ENCODE peak calls at places on chromosomes 7 and 10, in five cellular contexts. One of them, this sample, is unnamed.
A peak's percentile ranks its signal among the peaks of the same experiment; 100 is the strongest.

GRCh38 chr10:131723601-131724530 is 176.9 kb upstream of the PPP2R2D start:
- DNase-seq in GM23248: no peak
- DNase-seq in NCI-H345: no peak
- DNase-seq in heart left ventricle: no peak
- DNase-seq in frontal cortex: no peak
- DNase-seq in this sample: peak; percentile 21

GRCh38 chr7:92678291-92678920 is 88.2 kb upstream of the FAM133B start:
- DNase-seq in GM23248: no peak
- DNase-seq in NCI-H345: peak; percentile 6
- DNase-seq in heart left ventricle: no peak
- DNase-seq in frontal cortex: no peak
- DNase-seq in this sample: no peak

GRCh38 chr7:123747620-123748141 is 1.1 kb downstream of the WASL start:
- DNase-seq in GM23248: peak; percentile 73
- DNase-seq in NCI-H345: peak; percentile 61
- DNase-seq in heart left ventricle: peak; percentile 61
- DNase-seq in frontal cortex: peak; percentile 31
- DNase-seq in this sample: peak; percentile 29

GRCh38 chr10:11447571-11447970 is 163.9 kb downstream of the USP6NL start:
- DNase-seq in GM23248: no peak
- DNase-seq in NCI-H345: no peak
- DNase-seq in heart left ventricle: no peak
- DNase-seq in frontal cortex: no peak
- DNase-seq in this sample: no peak

GRCh38 chr7:88312061-88312663 is 5.5 kb upstream of the STEAP4 start:
- DNase-seq in GM23248: peak; percentile 59
- DNase-seq in NCI-H345: no peak
- DNase-seq in heart left ventricle: peak; percentile 77
- DNase-seq in frontal cortex: no peak
- DNase-seq in this sample: peak; percentile 73

GRCh38 chr10:131147301-131147975 is 164.1 kb downstream of the TCERG1L start:
- DNase-seq in GM23248: no peak
- DNase-seq in NCI-H345: no peak
- DNase-seq in heart left ventricle: no peak
- DNase-seq in frontal cortex: no peak
- DNase-seq in this sample: no peak

GRCh38 chr7:157612664-157613561 is 276.1 kb downstream of the DNAJB6 start:
- DNase-seq in GM23248: no peak
- DNase-seq in NCI-H345: no peak
- DNase-seq in heart left ventricle: peak; percentile 57
- DNase-seq in frontal cortex: no peak
- DNase-seq in this sample: peak; percentile 68

GRCh38 chr7:120941064-120941463 is 9.5 kb upstream of the ING3 start:
- DNase-seq in GM23248: peak; percentile 34
- DNase-seq in NCI-H345: no peak
- DNase-seq in heart left ventricle: no peak
- DNase-seq in frontal cortex: no peak
- DNase-seq in this sample: no peak

GRCh38 chr10:24484771-24485170 is 238.9 kb downstream of the ARHGAP21 start:
- DNase-seq in GM23248: no peak
- DNase-seq in NCI-H345: no peak
- DNase-seq in heart left ventricle: no peak
- DNase-seq in frontal cortex: no peak
- DNase-seq in this sample: no peak

GRCh38 chr7:70679666-70680065 is 452.3 kb upstream of the GALNT17 start:
- DNase-seq in GM23248: peak; percentile 40
- DNase-seq in NCI-H345: no peak
- DNase-seq in heart left ventricle: no peak
- DNase-seq in frontal cortex: no peak
- DNase-seq in this sample: no peak

GRCh38 chr7:134890246-134891240 is 95.8 kb upstream of the AGBL3 start:
- DNase-seq in GM23248: peak; percentile 63
- DNase-seq in NCI-H345: peak; percentile 79
- DNase-seq in heart left ventricle: peak; percentile 57
- DNase-seq in frontal cortex: no peak
- DNase-seq in this sample: no peak

GRCh38 chr7:36620166-36620708 is 104.1 kb downstream of the AOAH start:
- DNase-seq in GM23248: no peak
- DNase-seq in NCI-H345: peak; percentile 44
- DNase-seq in heart left ventricle: no peak
- DNase-seq in frontal cortex: no peak
- DNase-seq in this sample: no peak

GRCh38 chr10:72291019-72291532 is 17.4 kb downstream of the DDIT4 start:
- DNase-seq in GM23248: no peak
- DNase-seq in NCI-H345: no peak
- DNase-seq in heart left ventricle: no peak
- DNase-seq in frontal cortex: no peak
- DNase-seq in this sample: no peak

GRCh38 chr7:120060283-120060682 is 212.7 kb upstream of the KCND2 start:
- DNase-seq in GM23248: peak; percentile 52
- DNase-seq in NCI-H345: no peak
- DNase-seq in heart left ventricle: no peak
- DNase-seq in frontal cortex: no peak
- DNase-seq in this sample: no peak

GRCh38 chr7:139121-139520 is 53.2 kb upstream of the FAM20C start:
- DNase-seq in GM23248: no peak
- DNase-seq in NCI-H345: no peak
- DNase-seq in heart left ventricle: no peak
- DNase-seq in frontal cortex: no peak
- DNase-seq in this sample: no peak

GRCh38 chr7:100933735-100934134 is 15.6 kb upstream of the MUC3A start:
- DNase-seq in GM23248: no peak
- DNase-seq in NCI-H345: no peak
- DNase-seq in heart left ventricle: no peak
- DNase-seq in frontal cortex: no peak
- DNase-seq in this sample: no peak

GRCh38 chr7:129845178-129845971 is 107.4 kb downstream of the UBE2H start:
- DNase-seq in GM23248: peak; percentile 88
- DNase-seq in NCI-H345: no peak
- DNase-seq in heart left ventricle: no peak
- DNase-seq in frontal cortex: no peak
- DNase-seq in this sample: no peak

GRCh38 chr7:107982463-107982862 is 20.5 kb downstream of the LAMB1 start:
- DNase-seq in GM23248: no peak
- DNase-seq in NCI-H345: peak; percentile 32
- DNase-seq in heart left ventricle: no peak
- DNase-seq in frontal cortex: no peak
- DNase-seq in this sample: no peak

This sample was measured in psoas muscle.